ENCODE peak calls at places on chromosomes 4 and X, in six cellular contexts. K, H, C, L, M and Q are unnamed samples.

GRCh38 chr4:87353592-87353991 is 30.9 kb upstream of the HSD17B13 start:
- DNase-seq in K (peak; percentile 67), H (peak; percentile 8), C (no peak), L (peak; percentile 62), M (no peak), Q (no peak)

GRCh38 chrX:115021121-115021520 is 3.7 kb upstream of the IL13RA2 start:
- DNase-seq in K (no peak), H (no peak), C (no peak), L (no peak), M (no peak), Q (no peak)

GRCh38 chrX:20315140-20315539 is 48.4 kb upstream of the RPS6KA3 start:
- DNase-seq in K (no peak), H (no peak), C (no peak), L (peak; percentile 21), M (no peak), Q (no peak)

GRCh38 chr4:154390324-154390723 is 101.3 kb downstream of the DCHS2 start:
- DNase-seq in K (no peak), H (no peak), C (no peak), L (no peak), M (no peak), Q (no peak)

GRCh38 chrX:68932611-68933010 is 103.8 kb downstream of the EFNB1 start:
- DNase-seq in K (no peak), H (no peak), C (no peak), L (no peak), M (no peak), Q (no peak)

GRCh38 chr4:2101346-2102044 is 42.4 kb downstream of the NAT8L start:
- DNase-seq in K (peak; percentile 13), H (no peak), C (no peak), L (no peak), M (no peak), Q (no peak)

GRCh38 chr4:6322761-6323566 is 53.3 kb downstream of the WFS1 start:
- DNase-seq in K (no peak), H (no peak), C (no peak), L (no peak), M (no peak), Q (no peak)

GRCh38 chr4:181745933-181746627 is 497.1 kb upstream of the TENM3 start:
- DNase-seq in K (no peak), H (no peak), C (no peak), L (no peak), M (no peak), Q (no peak)

GRCh38 chr4:72525938-72526337 is 43.1 kb downstream of the ADAMTS3 start:
- DNase-seq in K (peak; percentile 89), H (no peak), C (no peak), L (no peak), M (no peak), Q (no peak)